ENCODE peak calls at places on chromosomes 1 and 21, in seven cellular contexts. One of them, this sample, is unnamed.

GRCh38 chr21:26179501-26179900 is 8.9 kb upstream of the APP start:
- DNase-seq in fibroblast of pulmonary artery: no peak
- DNase-seq in myocyte: peak
- DNase-seq in stimulated activated CD8-positive, alpha-beta memory T cell treated with anti-CD3 and anti-CD28 coated beads, Interleukin-2, amount 100 ng/mL, for 1 hour: no peak
- DNase-seq in stimulated activated CD4-positive, alpha-beta T cell treated with anti-CD3 and anti-CD28 coated beads, Interleukin-4, amount 100 ng/mL, for 4 hours: no peak
- DNase-seq in T-helper 17 cell: no peak
- DNase-seq in cardiac muscle cell: no peak
- DNase-seq in this sample: no peak

GRCh38 chr1:77024500-77024899 is 157.2 kb downstream of the ST6GALNAC5 start:
- DNase-seq in T-helper 17 cell: no peak
- DNase-seq in cardiac muscle cell: no peak
- DNase-seq in fibroblast of pulmonary artery: no peak
- DNase-seq in stimulated activated CD8-positive, alpha-beta memory T cell treated with anti-CD3 and anti-CD28 coated beads, Interleukin-2, amount 100 ng/mL, for 1 hour: no peak
- DNase-seq in stimulated activated CD4-positive, alpha-beta T cell treated with anti-CD3 and anti-CD28 coated beads, Interleukin-4, amount 100 ng/mL, for 4 hours: no peak
- DNase-seq in myocyte: no peak
- DNase-seq in this sample: no peak

GRCh38 chr1:195335541-195335940 is 1272.7 kb downstream of the KCNT2 start:
- DNase-seq in T-helper 17 cell: no peak
- DNase-seq in stimulated activated CD4-positive, alpha-beta T cell treated with anti-CD3 and anti-CD28 coated beads, Interleukin-4, amount 100 ng/mL, for 4 hours: no peak
- DNase-seq in myocyte: no peak
- DNase-seq in cardiac muscle cell: no peak
- DNase-seq in fibroblast of pulmonary artery: no peak
- DNase-seq in stimulated activated CD8-positive, alpha-beta memory T cell treated with anti-CD3 and anti-CD28 coated beads, Interleukin-2, amount 100 ng/mL, for 1 hour: no peak
- DNase-seq in this sample: no peak

GRCh38 chr1:36722871-36723270 is 240.2 kb upstream of the CSF3R start:
- DNase-seq in fibroblast of pulmonary artery: no peak
- DNase-seq in stimulated activated CD8-positive, alpha-beta memory T cell treated with anti-CD3 and anti-CD28 coated beads, Interleukin-2, amount 100 ng/mL, for 1 hour: no peak
- DNase-seq in stimulated activated CD4-positive, alpha-beta T cell treated with anti-CD3 and anti-CD28 coated beads, Interleukin-4, amount 100 ng/mL, for 4 hours: no peak
- DNase-seq in myocyte: no peak
- DNase-seq in T-helper 17 cell: no peak
- DNase-seq in cardiac muscle cell: no peak
- DNase-seq in this sample: no peak

GRCh38 chr21:45549670-45550463 is 7.6 kb upstream of the SLC19A1 start:
- DNase-seq in stimulated activated CD4-positive, alpha-beta T cell treated with anti-CD3 and anti-CD28 coated beads, Interleukin-4, amount 100 ng/mL, for 4 hours: no peak
- DNase-seq in myocyte: no peak
- DNase-seq in fibroblast of pulmonary artery: no peak
- DNase-seq in T-helper 17 cell: no peak
- DNase-seq in cardiac muscle cell: no peak
- DNase-seq in stimulated activated CD8-positive, alpha-beta memory T cell treated with anti-CD3 and anti-CD28 coated beads, Interleukin-2, amount 100 ng/mL, for 1 hour: no peak
- DNase-seq in this sample: no peak

GRCh38 chr1:156080598-156081173 is 1.6 kb downstream of the MEX3A start:
- DNase-seq in stimulated activated CD4-positive, alpha-beta T cell treated with anti-CD3 and anti-CD28 coated beads, Interleukin-4, amount 100 ng/mL, for 4 hours: no peak
- DNase-seq in fibroblast of pulmonary artery: no peak
- DNase-seq in T-helper 17 cell: no peak
- DNase-seq in stimulated activated CD8-positive, alpha-beta memory T cell treated with anti-CD3 and anti-CD28 coated beads, Interleukin-2, amount 100 ng/mL, for 1 hour: no peak
- DNase-seq in cardiac muscle cell: no peak
- DNase-seq in myocyte: no peak
- DNase-seq in this sample: no peak

GRCh38 chr1:208089971-208090755 is 154.0 kb downstream of the PLXNA2 start:
- DNase-seq in stimulated activated CD4-positive, alpha-beta T cell treated with anti-CD3 and anti-CD28 coated beads, Interleukin-4, amount 100 ng/mL, for 4 hours: no peak
- DNase-seq in cardiac muscle cell: peak
- DNase-seq in myocyte: peak
- DNase-seq in fibroblast of pulmonary artery: no peak
- DNase-seq in T-helper 17 cell: no peak
- DNase-seq in stimulated activated CD8-positive, alpha-beta memory T cell treated with anti-CD3 and anti-CD28 coated beads, Interleukin-2, amount 100 ng/mL, for 1 hour: no peak
- DNase-seq in this sample: no peak

GRCh38 chr21:27648560-27648959 is 681.7 kb upstream of the ADAMTS5 start:
- DNase-seq in T-helper 17 cell: no peak
- DNase-seq in stimulated activated CD4-positive, alpha-beta T cell treated with anti-CD3 and anti-CD28 coated beads, Interleukin-4, amount 100 ng/mL, for 4 hours: no peak
- DNase-seq in cardiac muscle cell: no peak
- DNase-seq in myocyte: peak
- DNase-seq in stimulated activated CD8-positive, alpha-beta memory T cell treated with anti-CD3 and anti-CD28 coated beads, Interleukin-2, amount 100 ng/mL, for 1 hour: no peak
- DNase-seq in fibroblast of pulmonary artery: peak
- DNase-seq in this sample: no peak

GRCh38 chr1:82950606-82951200 is 1048.2 kb downstream of the TTLL7 start:
- DNase-seq in T-helper 17 cell: no peak
- DNase-seq in stimulated activated CD8-positive, alpha-beta memory T cell treated with anti-CD3 and anti-CD28 coated beads, Interleukin-2, amount 100 ng/mL, for 1 hour: no peak
- DNase-seq in myocyte: no peak
- DNase-seq in fibroblast of pulmonary artery: no peak
- DNase-seq in stimulated activated CD4-positive, alpha-beta T cell treated with anti-CD3 and anti-CD28 coated beads, Interleukin-4, amount 100 ng/mL, for 4 hours: no peak
- DNase-seq in cardiac muscle cell: no peak
- DNase-seq in this sample: no peak

GRCh38 chr1:105100102-105100501 is 1350.4 kb downstream of the AMY1C start:
- DNase-seq in fibroblast of pulmonary artery: no peak
- DNase-seq in stimulated activated CD8-positive, alpha-beta memory T cell treated with anti-CD3 and anti-CD28 coated beads, Interleukin-2, amount 100 ng/mL, for 1 hour: no peak
- DNase-seq in stimulated activated CD4-positive, alpha-beta T cell treated with anti-CD3 and anti-CD28 coated beads, Interleukin-4, amount 100 ng/mL, for 4 hours: no peak
- DNase-seq in cardiac muscle cell: no peak
- DNase-seq in T-helper 17 cell: no peak
- DNase-seq in myocyte: no peak
- DNase-seq in this sample: no peak

GRCh38 chr1:70504176-70504820 is 93.2 kb downstream of the CTH start:
- DNase-seq in T-helper 17 cell: no peak
- DNase-seq in fibroblast of pulmonary artery: peak
- DNase-seq in myocyte: peak
- DNase-seq in cardiac muscle cell: no peak
- DNase-seq in stimulated activated CD4-positive, alpha-beta T cell treated with anti-CD3 and anti-CD28 coated beads, Interleukin-4, amount 100 ng/mL, for 4 hours: no peak
- DNase-seq in stimulated activated CD8-positive, alpha-beta memory T cell treated with anti-CD3 and anti-CD28 coated beads, Interleukin-2, amount 100 ng/mL, for 1 hour: no peak
- DNase-seq in this sample: no peak

GRCh38 chr1:218482683-218483082 is 137.5 kb downstream of the TGFB2 start:
- DNase-seq in myocyte: no peak
- DNase-seq in stimulated activated CD4-positive, alpha-beta T cell treated with anti-CD3 and anti-CD28 coated beads, Interleukin-4, amount 100 ng/mL, for 4 hours: no peak
- DNase-seq in cardiac muscle cell: no peak
- DNase-seq in T-helper 17 cell: no peak
- DNase-seq in stimulated activated CD8-positive, alpha-beta memory T cell treated with anti-CD3 and anti-CD28 coated beads, Interleukin-2, amount 100 ng/mL, for 1 hour: no peak
- DNase-seq in fibroblast of pulmonary artery: peak
- DNase-seq in this sample: no peak

GRCh38 chr1:161131721-161132409 is 602 bp downstream of the DEDD start:
- DNase-seq in fibroblast of pulmonary artery: peak
- DNase-seq in T-helper 17 cell: no peak
- DNase-seq in myocyte: peak
- DNase-seq in cardiac muscle cell: peak
- DNase-seq in stimulated activated CD4-positive, alpha-beta T cell treated with anti-CD3 and anti-CD28 coated beads, Interleukin-4, amount 100 ng/mL, for 4 hours: no peak
- DNase-seq in stimulated activated CD8-positive, alpha-beta memory T cell treated with anti-CD3 and anti-CD28 coated beads, Interleukin-2, amount 100 ng/mL, for 1 hour: no peak
- DNase-seq in this sample: no peak

GRCh38 chr1:228555074-228555989 is 68.2 kb downstream of the RNF187 start:
- DNase-seq in myocyte: no peak
- DNase-seq in cardiac muscle cell: no peak
- DNase-seq in stimulated activated CD8-positive, alpha-beta memory T cell treated with anti-CD3 and anti-CD28 coated beads, Interleukin-2, amount 100 ng/mL, for 1 hour: no peak
- DNase-seq in fibroblast of pulmonary artery: no peak
- DNase-seq in stimulated activated CD4-positive, alpha-beta T cell treated with anti-CD3 and anti-CD28 coated beads, Interleukin-4, amount 100 ng/mL, for 4 hours: no peak
- DNase-seq in T-helper 17 cell: peak
- DNase-seq in this sample: peak

GRCh38 chr1:174953657-174954435 is 45.9 kb upstream of the CACYBP start:
- DNase-seq in fibroblast of pulmonary artery: no peak
- DNase-seq in myocyte: no peak
- DNase-seq in T-helper 17 cell: no peak
- DNase-seq in stimulated activated CD8-positive, alpha-beta memory T cell treated with anti-CD3 and anti-CD28 coated beads, Interleukin-2, amount 100 ng/mL, for 1 hour: no peak
- DNase-seq in stimulated activated CD4-positive, alpha-beta T cell treated with anti-CD3 and anti-CD28 coated beads, Interleukin-4, amount 100 ng/mL, for 4 hours: no peak
- DNase-seq in cardiac muscle cell: no peak
- DNase-seq in this sample: no peak

GRCh38 chr1:181479137-181479745 is 4.1 kb upstream of the CACNA1E start:
- DNase-seq in stimulated activated CD8-positive, alpha-beta memory T cell treated with anti-CD3 and anti-CD28 coated beads, Interleukin-2, amount 100 ng/mL, for 1 hour: no peak
- DNase-seq in myocyte: peak
- DNase-seq in cardiac muscle cell: peak
- DNase-seq in stimulated activated CD4-positive, alpha-beta T cell treated with anti-CD3 and anti-CD28 coated beads, Interleukin-4, amount 100 ng/mL, for 4 hours: no peak
- DNase-seq in T-helper 17 cell: no peak
- DNase-seq in fibroblast of pulmonary artery: peak
- DNase-seq in this sample: no peak

GRCh38 chr21:15870819-15871218 is 141.0 kb downstream of the USP25 start:
- DNase-seq in cardiac muscle cell: no peak
- DNase-seq in myocyte: peak
- DNase-seq in T-helper 17 cell: no peak
- DNase-seq in stimulated activated CD8-positive, alpha-beta memory T cell treated with anti-CD3 and anti-CD28 coated beads, Interleukin-2, amount 100 ng/mL, for 1 hour: no peak
- DNase-seq in fibroblast of pulmonary artery: no peak
- DNase-seq in stimulated activated CD4-positive, alpha-beta T cell treated with anti-CD3 and anti-CD28 coated beads, Interleukin-4, amount 100 ng/mL, for 4 hours: no peak
- DNase-seq in this sample: no peak

GRCh38 chr1:242524571-242525359 is at the start of gene PLD5:
- DNase-seq in myocyte: no peak
- DNase-seq in cardiac muscle cell: peak
- DNase-seq in stimulated activated CD8-positive, alpha-beta memory T cell treated with anti-CD3 and anti-CD28 coated beads, Interleukin-2, amount 100 ng/mL, for 1 hour: no peak
- DNase-seq in T-helper 17 cell: no peak
- DNase-seq in fibroblast of pulmonary artery: no peak
- DNase-seq in stimulated activated CD4-positive, alpha-beta T cell treated with anti-CD3 and anti-CD28 coated beads, Interleukin-4, amount 100 ng/mL, for 4 hours: no peak
- DNase-seq in this sample: no peak

GRCh38 chr1:117638759-117639158 is 32.9 kb downstream of the TENT5C start:
- DNase-seq in fibroblast of pulmonary artery: no peak
- DNase-seq in stimulated activated CD8-positive, alpha-beta memory T cell treated with anti-CD3 and anti-CD28 coated beads, Interleukin-2, amount 100 ng/mL, for 1 hour: no peak
- DNase-seq in stimulated activated CD4-positive, alpha-beta T cell treated with anti-CD3 and anti-CD28 coated beads, Interleukin-4, amount 100 ng/mL, for 4 hours: no peak
- DNase-seq in myocyte: no peak
- DNase-seq in T-helper 17 cell: no peak
- DNase-seq in cardiac muscle cell: no peak
- DNase-seq in this sample: no peak

GRCh38 chr1:185316163-185317033 is 645 bp downstream of the IVNS1ABP start:
- DNase-seq in cardiac muscle cell: peak
- DNase-seq in fibroblast of pulmonary artery: peak
- DNase-seq in stimulated activated CD4-positive, alpha-beta T cell treated with anti-CD3 and anti-CD28 coated beads, Interleukin-4, amount 100 ng/mL, for 4 hours: peak
- DNase-seq in T-helper 17 cell: peak
- DNase-seq in stimulated activated CD8-positive, alpha-beta memory T cell treated with anti-CD3 and anti-CD28 coated beads, Interleukin-2, amount 100 ng/mL, for 1 hour: peak
- DNase-seq in myocyte: peak
- DNase-seq in this sample: peak

GRCh38 chr1:39293375-39294070 is 89.0 kb downstream of the MACF1 start:
- DNase-seq in T-helper 17 cell: no peak
- DNase-seq in fibroblast of pulmonary artery: peak
- DNase-seq in myocyte: no peak
- DNase-seq in stimulated activated CD4-positive, alpha-beta T cell treated with anti-CD3 and anti-CD28 coated beads, Interleukin-4, amount 100 ng/mL, for 4 hours: no peak
- DNase-seq in cardiac muscle cell: no peak
- DNase-seq in stimulated activated CD8-positive, alpha-beta memory T cell treated with anti-CD3 and anti-CD28 coated beads, Interleukin-2, amount 100 ng/mL, for 1 hour: no peak
- DNase-seq in this sample: no peak

GRCh38 chr1:197913495-197914276 is 3.5 kb upstream of the LHX9 start:
- DNase-seq in stimulated activated CD4-positive, alpha-beta T cell treated with anti-CD3 and anti-CD28 coated beads, Interleukin-4, amount 100 ng/mL, for 4 hours: no peak
- DNase-seq in stimulated activated CD8-positive, alpha-beta memory T cell treated with anti-CD3 and anti-CD28 coated beads, Interleukin-2, amount 100 ng/mL, for 1 hour: no peak
- DNase-seq in cardiac muscle cell: no peak
- DNase-seq in fibroblast of pulmonary artery: no peak
- DNase-seq in T-helper 17 cell: no peak
- DNase-seq in myocyte: no peak
- DNase-seq in this sample: no peak

GRCh38 chr1:81550753-81551152 is 250.0 kb upstream of the ADGRL2 start:
- DNase-seq in cardiac muscle cell: no peak
- DNase-seq in stimulated activated CD4-positive, alpha-beta T cell treated with anti-CD3 and anti-CD28 coated beads, Interleukin-4, amount 100 ng/mL, for 4 hours: no peak
- DNase-seq in fibroblast of pulmonary artery: no peak
- DNase-seq in T-helper 17 cell: no peak
- DNase-seq in myocyte: no peak
- DNase-seq in stimulated activated CD8-positive, alpha-beta memory T cell treated with anti-CD3 and anti-CD28 coated beads, Interleukin-2, amount 100 ng/mL, for 1 hour: no peak
- DNase-seq in this sample: no peak

GRCh38 chr1:33152685-33153432 is 29.0 kb downstream of the TRIM62 start:
- DNase-seq in stimulated activated CD4-positive, alpha-beta T cell treated with anti-CD3 and anti-CD28 coated beads, Interleukin-4, amount 100 ng/mL, for 4 hours: no peak
- DNase-seq in myocyte: peak
- DNase-seq in stimulated activated CD8-positive, alpha-beta memory T cell treated with anti-CD3 and anti-CD28 coated beads, Interleukin-2, amount 100 ng/mL, for 1 hour: no peak
- DNase-seq in cardiac muscle cell: no peak
- DNase-seq in fibroblast of pulmonary artery: peak
- DNase-seq in T-helper 17 cell: no peak
- DNase-seq in this sample: no peak

GRCh38 chr1:210213335-210213734 is 19.3 kb upstream of the SERTAD4 start:
- DNase-seq in stimulated activated CD8-positive, alpha-beta memory T cell treated with anti-CD3 and anti-CD28 coated beads, Interleukin-2, amount 100 ng/mL, for 1 hour: no peak
- DNase-seq in T-helper 17 cell: no peak
- DNase-seq in stimulated activated CD4-positive, alpha-beta T cell treated with anti-CD3 and anti-CD28 coated beads, Interleukin-4, amount 100 ng/mL, for 4 hours: no peak
- DNase-seq in myocyte: no peak
- DNase-seq in cardiac muscle cell: no peak
- DNase-seq in fibroblast of pulmonary artery: no peak
- DNase-seq in this sample: no peak

GRCh38 chr1:213122514-213122929 is 71.5 kb downstream of the RPS6KC1 start:
- DNase-seq in fibroblast of pulmonary artery: peak
- DNase-seq in cardiac muscle cell: peak
- DNase-seq in T-helper 17 cell: no peak
- DNase-seq in stimulated activated CD4-positive, alpha-beta T cell treated with anti-CD3 and anti-CD28 coated beads, Interleukin-4, amount 100 ng/mL, for 4 hours: no peak
- DNase-seq in myocyte: peak
- DNase-seq in stimulated activated CD8-positive, alpha-beta memory T cell treated with anti-CD3 and anti-CD28 coated beads, Interleukin-2, amount 100 ng/mL, for 1 hour: no peak
- DNase-seq in this sample: no peak

GRCh38 chr21:17050646-17051045 is 462.2 kb upstream of the CXADR start:
- DNase-seq in stimulated activated CD8-positive, alpha-beta memory T cell treated with anti-CD3 and anti-CD28 coated beads, Interleukin-2, amount 100 ng/mL, for 1 hour: no peak
- DNase-seq in cardiac muscle cell: no peak
- DNase-seq in stimulated activated CD4-positive, alpha-beta T cell treated with anti-CD3 and anti-CD28 coated beads, Interleukin-4, amount 100 ng/mL, for 4 hours: no peak
- DNase-seq in T-helper 17 cell: no peak
- DNase-seq in fibroblast of pulmonary artery: no peak
- DNase-seq in myocyte: no peak
- DNase-seq in this sample: no peak

GRCh38 chr1:153608742-153609584 is 4.0 kb downstream of the S100A16 start:
- DNase-seq in stimulated activated CD4-positive, alpha-beta T cell treated with anti-CD3 and anti-CD28 coated beads, Interleukin-4, amount 100 ng/mL, for 4 hours: no peak
- DNase-seq in stimulated activated CD8-positive, alpha-beta memory T cell treated with anti-CD3 and anti-CD28 coated beads, Interleukin-2, amount 100 ng/mL, for 1 hour: no peak
- DNase-seq in fibroblast of pulmonary artery: peak
- DNase-seq in myocyte: peak
- DNase-seq in cardiac muscle cell: peak
- DNase-seq in T-helper 17 cell: no peak
- DNase-seq in this sample: no peak

GRCh38 chr1:110737206-110737605 is 62.5 kb upstream of the KCNA3 start:
- DNase-seq in cardiac muscle cell: no peak
- DNase-seq in stimulated activated CD4-positive, alpha-beta T cell treated with anti-CD3 and anti-CD28 coated beads, Interleukin-4, amount 100 ng/mL, for 4 hours: no peak
- DNase-seq in fibroblast of pulmonary artery: no peak
- DNase-seq in stimulated activated CD8-positive, alpha-beta memory T cell treated with anti-CD3 and anti-CD28 coated beads, Interleukin-2, amount 100 ng/mL, for 1 hour: no peak
- DNase-seq in myocyte: no peak
- DNase-seq in T-helper 17 cell: no peak
- DNase-seq in this sample: no peak

GRCh38 chr1:43603004-43603403 is 46.9 kb upstream of the KDM4A start:
- DNase-seq in T-helper 17 cell: no peak
- DNase-seq in stimulated activated CD4-positive, alpha-beta T cell treated with anti-CD3 and anti-CD28 coated beads, Interleukin-4, amount 100 ng/mL, for 4 hours: no peak
- DNase-seq in cardiac muscle cell: no peak
- DNase-seq in myocyte: no peak
- DNase-seq in stimulated activated CD8-positive, alpha-beta memory T cell treated with anti-CD3 and anti-CD28 coated beads, Interleukin-2, amount 100 ng/mL, for 1 hour: no peak
- DNase-seq in fibroblast of pulmonary artery: no peak
- DNase-seq in this sample: no peak